ENCODE peak calls at places on chromosome 1, in seven cellular contexts. One of them, this sample, is unnamed. For H3K36me3 and H3K4me1, the result is how much of the 10 kb centered on the place peaks cover.

GRCh38 chr1:87292684-87293493 is 35.8 kb upstream of the LMO4 start:
- DNase-seq in ovary: no peak
- DNase-seq in transverse colon: peak
- DNase-seq in left ventricle myocardium inferior: no peak
- DNase-seq in body of pancreas: peak
- DNase-seq in endothelial cell of umbilical vein: peak
- DNase-seq in sigmoid colon: no peak
- DNase-seq in this sample: peak

GRCh38 chr1:52127181-52128175 is 14.4 kb upstream of the ZFYVE9 start:
- DNase-seq in endothelial cell of umbilical vein: peak
- DNase-seq in transverse colon: peak
- DNase-seq in sigmoid colon: no peak
- DNase-seq in left ventricle myocardium inferior: no peak
- DNase-seq in body of pancreas: peak
- DNase-seq in ovary: no peak
- DNase-seq in this sample: peak

GRCh38 chr1:77031101-77031662 is 163.9 kb downstream of the ST6GALNAC5 start:
- DNase-seq in body of pancreas: no peak
- DNase-seq in endothelial cell of umbilical vein: peak
- DNase-seq in sigmoid colon: no peak
- DNase-seq in transverse colon: no peak
- DNase-seq in ovary: no peak
- DNase-seq in left ventricle myocardium inferior: no peak
- DNase-seq in this sample: no peak

GRCh38 chr1:183635112-183635605 is 424 bp downstream of the ARPC5 start:
- DNase-seq in left ventricle myocardium inferior: peak
- DNase-seq in endothelial cell of umbilical vein: no peak
- DNase-seq in transverse colon: peak
- DNase-seq in body of pancreas: peak
- DNase-seq in sigmoid colon: peak
- DNase-seq in ovary: peak
- DNase-seq in this sample: peak

GRCh38 chr1:183872406-183872805 is 67.5 kb downstream of the RGL1 start:
- DNase-seq in left ventricle myocardium inferior: no peak
- DNase-seq in ovary: no peak
- DNase-seq in transverse colon: no peak
- DNase-seq in sigmoid colon: no peak
- DNase-seq in body of pancreas: no peak
- DNase-seq in endothelial cell of umbilical vein: peak
- DNase-seq in this sample: no peak

GRCh38 chr1:245589827-245590421 is 435.1 kb downstream of the KIF26B start:
- DNase-seq in ovary: no peak
- DNase-seq in endothelial cell of umbilical vein: no peak
- DNase-seq in left ventricle myocardium inferior: no peak
- DNase-seq in transverse colon: no peak
- DNase-seq in body of pancreas: no peak
- DNase-seq in sigmoid colon: no peak
- DNase-seq in this sample: no peak

GRCh38 chr1:66951513-66951912 is 26.7 kb downstream of the MIER1 start:
- DNase-seq in endothelial cell of umbilical vein: no peak
- DNase-seq in sigmoid colon: no peak
- DNase-seq in body of pancreas: no peak
- DNase-seq in left ventricle myocardium inferior: no peak
- DNase-seq in transverse colon: no peak
- DNase-seq in ovary: no peak
- DNase-seq in this sample: no peak

GRCh38 chr1:222124602-222125001 is 382.7 kb upstream of the DUSP10 start:
- DNase-seq in body of pancreas: no peak
- DNase-seq in endothelial cell of umbilical vein: no peak
- DNase-seq in left ventricle myocardium inferior: no peak
- DNase-seq in ovary: no peak
- DNase-seq in sigmoid colon: no peak
- DNase-seq in transverse colon: no peak
- DNase-seq in this sample: no peak

GRCh38 chr1:73100216-73100615 is 817.9 kb upstream of the NEGR1 start:
- DNase-seq in ovary: no peak
- DNase-seq in endothelial cell of umbilical vein: peak
- DNase-seq in sigmoid colon: no peak
- DNase-seq in transverse colon: no peak
- DNase-seq in left ventricle myocardium inferior: no peak
- DNase-seq in body of pancreas: no peak
- DNase-seq in this sample: no peak

GRCh38 chr1:147822292-147822691 is 61.9 kb upstream of the GJA5 start:
- DNase-seq in transverse colon: no peak
- DNase-seq in body of pancreas: no peak
- DNase-seq in sigmoid colon: no peak
- DNase-seq in endothelial cell of umbilical vein: peak
- DNase-seq in left ventricle myocardium inferior: no peak
- DNase-seq in ovary: no peak
- DNase-seq in this sample: no peak

GRCh38 chr1:21855257-21856096 is 43.4 kb downstream of the LDLRAD2 start:
- DNase-seq in endothelial cell of umbilical vein: no peak
- DNase-seq in left ventricle myocardium inferior: no peak
- DNase-seq in sigmoid colon: no peak
- DNase-seq in ovary: no peak
- DNase-seq in transverse colon: no peak
- DNase-seq in body of pancreas: no peak
- DNase-seq in this sample: no peak

GRCh38 chr1:93815738-93816110 is 63.3 kb downstream of the DNTTIP2 start:
- DNase-seq in transverse colon: no peak
- DNase-seq in ovary: no peak
- DNase-seq in left ventricle myocardium inferior: no peak
- DNase-seq in sigmoid colon: no peak
- DNase-seq in body of pancreas: no peak
- DNase-seq in endothelial cell of umbilical vein: peak
- DNase-seq in this sample: no peak

GRCh38 chr1:162145280-162145965 is 75.9 kb downstream of the NOS1AP start:
- DNase-seq in body of pancreas: no peak
- DNase-seq in left ventricle myocardium inferior: no peak
- DNase-seq in sigmoid colon: no peak
- DNase-seq in endothelial cell of umbilical vein: no peak
- DNase-seq in ovary: no peak
- DNase-seq in transverse colon: no peak
- DNase-seq in this sample: no peak

GRCh38 chr1:25116832-25117231 is 115.5 kb downstream of the SYF2 start:
- DNase-seq in body of pancreas: no peak
- DNase-seq in ovary: no peak
- DNase-seq in transverse colon: no peak
- DNase-seq in sigmoid colon: no peak
- DNase-seq in left ventricle myocardium inferior: no peak
- DNase-seq in endothelial cell of umbilical vein: no peak
- DNase-seq in this sample: no peak

GRCh38 chr1:983736-984475 is 2.0 kb upstream of the PERM1 start:
- DNase-seq in transverse colon: peak
- DNase-seq in endothelial cell of umbilical vein: no peak
- DNase-seq in body of pancreas: peak
- DNase-seq in left ventricle myocardium inferior: peak
- DNase-seq in sigmoid colon: peak
- DNase-seq in ovary: peak
- DNase-seq in this sample: peak

GRCh38 chr1:170354679-170355078 is 177.3 kb upstream of the GORAB start:
- DNase-seq in sigmoid colon: no peak
- DNase-seq in endothelial cell of umbilical vein: no peak
- DNase-seq in body of pancreas: no peak
- DNase-seq in ovary: no peak
- DNase-seq in left ventricle myocardium inferior: no peak
- DNase-seq in transverse colon: no peak
- DNase-seq in this sample: no peak

GRCh38 chr1:240027059-240027462 is 64.6 kb upstream of the FMN2 start:
- DNase-seq in body of pancreas: peak
- DNase-seq in transverse colon: peak
- DNase-seq in endothelial cell of umbilical vein: peak
- DNase-seq in ovary: peak
- DNase-seq in left ventricle myocardium inferior: no peak
- DNase-seq in sigmoid colon: no peak
- DNase-seq in this sample: no peak

GRCh38 chr1:79792212-79792575 is 785.7 kb upstream of the ADGRL4 start:
- DNase-seq in transverse colon: no peak
- DNase-seq in ovary: no peak
- DNase-seq in left ventricle myocardium inferior: no peak
- DNase-seq in body of pancreas: no peak
- DNase-seq in endothelial cell of umbilical vein: no peak
- DNase-seq in sigmoid colon: no peak
- DNase-seq in this sample: no peak

GRCh38 chr1:181251001-181251712 is 162.7 kb downstream of the IER5 start:
- DNase-seq in body of pancreas: peak
- DNase-seq in endothelial cell of umbilical vein: peak
- DNase-seq in transverse colon: no peak
- DNase-seq in sigmoid colon: no peak
- DNase-seq in ovary: no peak
- DNase-seq in left ventricle myocardium inferior: no peak
- DNase-seq in this sample: no peak

GRCh38 chr1:11650331-11650991 is 3.8 kb downstream of the FBXO2 start:
- DNase-seq in transverse colon: peak
- DNase-seq in endothelial cell of umbilical vein: peak
- DNase-seq in sigmoid colon: peak
- DNase-seq in ovary: peak
- DNase-seq in body of pancreas: peak
- DNase-seq in left ventricle myocardium inferior: peak
- DNase-seq in this sample: peak

GRCh38 chr1:115222616-115223402 is 115.2 kb downstream of the NGF start:
- DNase-seq in endothelial cell of umbilical vein: no peak
- DNase-seq in transverse colon: no peak
- DNase-seq in ovary: no peak
- DNase-seq in left ventricle myocardium inferior: no peak
- DNase-seq in body of pancreas: no peak
- DNase-seq in sigmoid colon: no peak
- DNase-seq in this sample: no peak

GRCh38 chr1:25128168-25128621 is 104.1 kb downstream of the SYF2 start:
- DNase-seq in left ventricle myocardium inferior: no peak
- DNase-seq in transverse colon: no peak
- DNase-seq in sigmoid colon: no peak
- DNase-seq in ovary: no peak
- DNase-seq in body of pancreas: no peak
- DNase-seq in endothelial cell of umbilical vein: no peak
- DNase-seq in this sample: no peak

GRCh38 chr1:168732736-168733135 is 3.7 kb upstream of the DPT start:
- DNase-seq in ovary: no peak
- DNase-seq in transverse colon: no peak
- DNase-seq in endothelial cell of umbilical vein: no peak
- DNase-seq in left ventricle myocardium inferior: no peak
- DNase-seq in sigmoid colon: no peak
- DNase-seq in body of pancreas: no peak
- DNase-seq in this sample: no peak

GRCh38 chr1:78678324-78678723 is 28.7 kb downstream of the IFI44 start:
- DNase-seq in body of pancreas: no peak
- DNase-seq in transverse colon: no peak
- DNase-seq in endothelial cell of umbilical vein: no peak
- DNase-seq in ovary: no peak
- DNase-seq in sigmoid colon: no peak
- DNase-seq in left ventricle myocardium inferior: no peak
- DNase-seq in this sample: no peak

GRCh38 chr1:94319319-94320180 is 82.2 kb upstream of the ARHGAP29 start:
- DNase-seq in endothelial cell of umbilical vein: peak
- DNase-seq in ovary: no peak
- DNase-seq in transverse colon: no peak
- DNase-seq in sigmoid colon: no peak
- DNase-seq in left ventricle myocardium inferior: no peak
- DNase-seq in body of pancreas: no peak
- DNase-seq in this sample: no peak

GRCh38 chr1:224980181-224980580 is 50.7 kb downstream of the DNAH14 start:
- DNase-seq in sigmoid colon: no peak
- DNase-seq in endothelial cell of umbilical vein: no peak
- DNase-seq in body of pancreas: no peak
- DNase-seq in transverse colon: no peak
- DNase-seq in left ventricle myocardium inferior: no peak
- DNase-seq in ovary: no peak
- DNase-seq in this sample: no peak

GRCh38 chr1:237012361-237012760 is 8.1 kb upstream of the MT1HL1 start:
- DNase-seq in ovary: no peak
- DNase-seq in endothelial cell of umbilical vein: no peak
- DNase-seq in body of pancreas: no peak
- DNase-seq in transverse colon: no peak
- DNase-seq in left ventricle myocardium inferior: no peak
- DNase-seq in sigmoid colon: no peak
- DNase-seq in this sample: no peak

DNA sequence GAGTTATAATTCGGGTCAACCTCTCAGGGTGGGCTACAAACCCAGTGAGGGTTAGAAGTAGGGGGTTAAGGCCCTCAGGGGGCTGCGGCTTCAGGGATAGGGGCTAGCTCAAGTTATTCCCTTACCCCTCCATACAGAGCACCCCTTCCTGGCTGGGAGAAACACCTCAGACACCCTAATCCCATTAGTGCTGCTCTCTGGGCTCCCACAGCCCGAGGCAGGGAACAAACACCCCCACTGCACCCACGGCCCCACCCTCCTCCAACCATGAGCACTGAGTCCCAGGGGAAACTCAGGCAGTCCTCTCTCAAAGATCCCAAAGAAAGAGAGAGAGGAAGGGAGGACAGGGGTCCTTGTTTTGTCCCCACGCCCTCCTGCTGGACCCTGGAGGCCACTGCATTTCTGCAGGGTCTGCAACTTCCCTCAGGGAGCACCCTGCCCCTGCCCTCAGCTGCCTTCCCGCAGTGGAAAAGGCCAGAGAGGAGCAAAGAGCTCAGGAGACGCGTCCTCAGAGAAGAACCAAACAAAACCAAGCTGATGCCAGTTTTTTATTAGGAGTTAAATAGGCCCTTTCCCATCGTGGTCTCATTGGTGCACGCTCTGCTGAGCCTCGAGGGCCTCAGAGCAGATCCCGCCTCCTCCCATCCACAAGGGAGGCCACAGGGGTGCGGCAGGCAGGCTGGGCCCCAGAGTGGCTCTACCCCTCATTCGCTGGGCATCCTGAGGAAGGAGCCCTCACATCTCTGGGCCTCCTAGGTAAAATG is 1.4 kb upstream of the S100A4 start:
- DNase-seq in body of pancreas: no peak
- DNase-seq in ovary: peak
- DNase-seq in transverse colon: peak
- DNase-seq in endothelial cell of umbilical vein: no peak
- DNase-seq in sigmoid colon: no peak
- DNase-seq in left ventricle myocardium inferior: no peak
- DNase-seq in this sample: no peak
- TF ChIP-seq CTCF in body of pancreas: no peak
- TF ChIP-seq CTCF in ovary: no peak
- TF ChIP-seq CTCF in transverse colon: no peak
- TF ChIP-seq CTCF in endothelial cell of umbilical vein: no peak
- TF ChIP-seq CTCF in sigmoid colon: no peak
- TF ChIP-seq CTCF in left ventricle myocardium inferior: no peak
- TF ChIP-seq CTCF in this sample: no peak

GRCh38 chr1:64842244-64842643 is 97.4 kb downstream of the RAVER2 start:
- DNase-seq in endothelial cell of umbilical vein: no peak
- DNase-seq in body of pancreas: no peak
- DNase-seq in ovary: no peak
- DNase-seq in transverse colon: no peak
- DNase-seq in sigmoid colon: no peak
- DNase-seq in left ventricle myocardium inferior: no peak
- DNase-seq in this sample: no peak
- H3K36me3 ChIP-seq in endothelial cell of umbilical vein: under half
- H3K36me3 ChIP-seq in body of pancreas: under half
- H3K36me3 ChIP-seq in ovary: under half
- H3K36me3 ChIP-seq in transverse colon: under half
- H3K36me3 ChIP-seq in sigmoid colon: under half
- H3K36me3 ChIP-seq in left ventricle myocardium inferior: half or more
- H3K36me3 ChIP-seq in this sample: under half

GRCh38 chr1:9340864-9341263 is 48.2 kb downstream of the SPSB1 start:
- DNase-seq in left ventricle myocardium inferior: no peak
- DNase-seq in sigmoid colon: no peak
- DNase-seq in body of pancreas: no peak
- DNase-seq in transverse colon: no peak
- DNase-seq in ovary: no peak
- DNase-seq in endothelial cell of umbilical vein: no peak
- DNase-seq in this sample: no peak
- H3K4me1 ChIP-seq in left ventricle myocardium inferior: half or more
- H3K4me1 ChIP-seq in sigmoid colon: half or more
- H3K4me1 ChIP-seq in body of pancreas: under half
- H3K4me1 ChIP-seq in transverse colon: under half
- H3K4me1 ChIP-seq in ovary: under half
- H3K4me1 ChIP-seq in endothelial cell of umbilical vein: under half
- H3K4me1 ChIP-seq in this sample: under half

GRCh38 chr1:30068787-30069472 is 654.5 kb downstream of the MATN1 start:
- DNase-seq in endothelial cell of umbilical vein: no peak
- DNase-seq in left ventricle myocardium inferior: no peak
- DNase-seq in transverse colon: no peak
- DNase-seq in body of pancreas: no peak
- DNase-seq in ovary: no peak
- DNase-seq in sigmoid colon: no peak
- DNase-seq in this sample: no peak
- TF ChIP-seq CTCF in endothelial cell of umbilical vein: no peak
- TF ChIP-seq CTCF in left ventricle myocardium inferior: no peak
- TF ChIP-seq CTCF in transverse colon: no peak
- TF ChIP-seq CTCF in body of pancreas: no peak
- TF ChIP-seq CTCF in ovary: no peak
- TF ChIP-seq CTCF in sigmoid colon: no peak
- TF ChIP-seq CTCF in this sample: no peak